ENCODE peak calls at places on chromosomes 13 and 19, in five cellular contexts. One of them, this sample, is unnamed.

GRCh38 chr13:24997367-24997967 is 98.5 kb upstream of the PABPC3 start:
- DNase-seq in PC-3: peak; percentile 64
- DNase-seq in psoas muscle: no peak
- DNase-seq in body of pancreas: no peak
- DNase-seq in neuronal stem cell: no peak
- DNase-seq in this sample: no peak

GRCh38 chr13:76982051-76982450 is 9.8 kb upstream of the CLN5 start:
- DNase-seq in neuronal stem cell: no peak
- DNase-seq in body of pancreas: no peak
- DNase-seq in psoas muscle: no peak
- DNase-seq in PC-3: no peak
- DNase-seq in this sample: no peak

GRCh38 chr13:113186061-113186900 is 22.2 kb downstream of the PCID2 start:
- DNase-seq in PC-3: no peak
- DNase-seq in body of pancreas: no peak
- DNase-seq in neuronal stem cell: no peak
- DNase-seq in psoas muscle: no peak
- DNase-seq in this sample: no peak

GRCh38 chr19:33413426-33413725 is 39.9 kb downstream of the CEBPG start:
- DNase-seq in psoas muscle: no peak
- DNase-seq in body of pancreas: no peak
- DNase-seq in PC-3: no peak
- DNase-seq in neuronal stem cell: no peak
- DNase-seq in this sample: no peak

GRCh38 chr19:40234429-40235237 is 8.1 kb upstream of the CCNP start:
- DNase-seq in neuronal stem cell: no peak
- DNase-seq in body of pancreas: no peak
- DNase-seq in psoas muscle: no peak
- DNase-seq in PC-3: no peak
- DNase-seq in this sample: no peak

GRCh38 chr13:74114202-74114601 is 20.0 kb downstream of the KLF12 start:
- DNase-seq in PC-3: peak; percentile 26
- DNase-seq in psoas muscle: no peak
- DNase-seq in body of pancreas: no peak
- DNase-seq in neuronal stem cell: no peak
- DNase-seq in this sample: no peak

GRCh38 chr13:108786578-108787100 is 157.2 kb downstream of the MYO16 start:
- DNase-seq in psoas muscle: no peak
- DNase-seq in neuronal stem cell: no peak
- DNase-seq in body of pancreas: no peak
- DNase-seq in PC-3: no peak
- DNase-seq in this sample: no peak

GRCh38 chr19:16070366-16070990 is 5.8 kb upstream of the TPM4 start:
- DNase-seq in psoas muscle: peak; percentile 67
- DNase-seq in body of pancreas: peak; percentile 37
- DNase-seq in PC-3: peak; percentile 98
- DNase-seq in neuronal stem cell: no peak
- DNase-seq in this sample: no peak

GRCh38 chr13:39266426-39266825 is 228.2 kb downstream of the NHLRC3 start:
- DNase-seq in body of pancreas: no peak
- DNase-seq in PC-3: peak; percentile 25
- DNase-seq in psoas muscle: no peak
- DNase-seq in neuronal stem cell: no peak
- DNase-seq in this sample: no peak

GRCh38 chr13:26811636-26812035 is 51.0 kb upstream of the GPR12 start:
- DNase-seq in psoas muscle: no peak
- DNase-seq in body of pancreas: no peak
- DNase-seq in neuronal stem cell: no peak
- DNase-seq in PC-3: no peak
- DNase-seq in this sample: no peak

GRCh38 chr19:40347476-40348124 is 597 bp downstream of the C19orf47 start:
- DNase-seq in psoas muscle: no peak
- DNase-seq in PC-3: no peak
- DNase-seq in body of pancreas: no peak
- DNase-seq in neuronal stem cell: no peak
- DNase-seq in this sample: no peak

GRCh38 chr19:53394522-53394973 is 401 bp upstream of the ZNF765 start:
- DNase-seq in PC-3: peak; percentile 63
- DNase-seq in body of pancreas: peak; percentile 50
- DNase-seq in neuronal stem cell: no peak
- DNase-seq in psoas muscle: peak; percentile 75
- DNase-seq in this sample: peak; percentile 52

GRCh38 chr13:21661097-21661496 is 9.8 kb upstream of the FGF9 start:
- DNase-seq in psoas muscle: no peak
- DNase-seq in neuronal stem cell: no peak
- DNase-seq in PC-3: no peak
- DNase-seq in body of pancreas: no peak
- DNase-seq in this sample: no peak

GRCh38 chr19:11338569-11339253 is 746 bp downstream of the RAB3D start:
- DNase-seq in PC-3: peak; percentile 44
- DNase-seq in neuronal stem cell: no peak
- DNase-seq in body of pancreas: no peak
- DNase-seq in psoas muscle: no peak
- DNase-seq in this sample: no peak

GRCh38 chr13:48662226-48662625 is 8.5 kb downstream of the CYSLTR2 start:
- DNase-seq in psoas muscle: no peak
- DNase-seq in PC-3: no peak
- DNase-seq in body of pancreas: no peak
- DNase-seq in neuronal stem cell: no peak
- DNase-seq in this sample: no peak

GRCh38 chr13:84896128-84896527 is 903.1 kb downstream of the SLITRK6 start:
- DNase-seq in psoas muscle: no peak
- DNase-seq in neuronal stem cell: peak; percentile 55
- DNase-seq in body of pancreas: peak; percentile 29
- DNase-seq in PC-3: peak; percentile 63
- DNase-seq in this sample: peak; percentile 55

GRCh38 chr13:106372199-106373160 is 163.0 kb downstream of the EFNB2 start:
- DNase-seq in neuronal stem cell: no peak
- DNase-seq in PC-3: no peak
- DNase-seq in body of pancreas: no peak
- DNase-seq in psoas muscle: no peak
- DNase-seq in this sample: no peak

DNA sequence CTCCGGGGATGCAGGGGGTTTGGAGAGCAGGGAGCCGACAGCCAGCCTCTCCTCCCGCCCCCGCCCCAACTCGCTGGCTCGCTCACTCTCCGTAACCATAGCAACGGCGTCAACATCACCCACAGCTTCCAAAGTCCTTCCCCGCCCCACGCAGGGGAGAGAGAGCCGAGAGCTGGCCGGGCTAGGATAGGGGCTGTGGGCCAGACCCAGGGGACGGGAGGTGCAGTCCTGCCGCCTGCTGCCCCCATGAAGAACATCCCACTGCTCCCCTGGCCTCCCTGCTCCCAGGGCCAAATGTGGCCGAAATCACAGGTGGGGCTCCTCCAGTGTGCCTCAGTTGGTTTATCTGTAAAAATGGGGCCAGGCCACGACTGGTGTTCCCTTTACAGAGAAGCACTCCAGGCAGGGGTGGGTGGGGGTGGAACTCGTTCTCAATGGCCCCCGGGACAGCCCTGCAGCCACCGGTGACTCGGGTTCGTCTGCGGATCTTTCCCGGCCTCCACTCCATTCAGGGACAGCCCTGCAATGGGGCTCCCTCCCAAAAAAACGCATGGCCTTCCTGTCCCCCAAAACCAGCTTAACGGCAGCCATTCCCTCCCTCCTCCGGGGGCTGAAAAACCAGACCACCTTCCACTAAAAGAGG is 3.1 kb downstream of the KLF16 start:
- DNase-seq in body of pancreas: peak; percentile 51
- DNase-seq in psoas muscle: no peak
- DNase-seq in neuronal stem cell: peak; percentile 78
- DNase-seq in PC-3: no peak
- DNase-seq in this sample: peak; percentile 88
- H3K4me3 ChIP-seq in body of pancreas: no peak overlapping the region
- H3K4me3 ChIP-seq in psoas muscle: no peak overlapping the region
- H3K4me3 ChIP-seq in neuronal stem cell: no peak overlapping the region
- H3K4me3 ChIP-seq in PC-3: peak overlapping the region; percentile 94
- H3K4me3 ChIP-seq in this sample: peak overlapping the region; percentile 11

DNA sequence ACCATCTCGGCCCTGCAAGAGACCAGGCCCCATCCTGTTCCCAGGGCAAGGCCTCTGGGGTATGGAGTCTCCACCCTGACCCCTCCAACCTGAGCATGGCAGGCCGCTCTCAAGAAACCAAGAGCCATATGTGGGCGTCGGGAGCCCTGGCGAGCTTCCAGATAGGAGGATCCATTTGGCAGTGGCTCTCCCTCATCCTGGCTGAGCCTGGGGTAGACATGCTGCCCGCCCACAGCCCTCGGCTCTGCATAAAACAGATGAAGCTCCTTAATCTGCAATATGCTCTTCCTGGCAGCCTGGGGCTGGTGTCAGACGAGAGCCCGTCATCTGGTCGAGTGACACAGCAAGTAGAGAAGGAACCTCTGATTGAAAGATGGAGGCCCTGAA is 6.1 kb downstream of the ATP13A1 start:
- DNase-seq in psoas muscle: peak; percentile 25
- DNase-seq in body of pancreas: no peak
- DNase-seq in PC-3: no peak
- DNase-seq in neuronal stem cell: no peak
- DNase-seq in this sample: no peak
- H3K36me3 ChIP-seq in psoas muscle: peaks cover 82% of the 10 kb centered on the region
- H3K36me3 ChIP-seq in body of pancreas: peaks cover 51% of the 10 kb centered on the region
- H3K36me3 ChIP-seq in PC-3: peaks cover 69% of the 10 kb centered on the region
- H3K36me3 ChIP-seq in neuronal stem cell: peaks cover 67% of the 10 kb centered on the region
- H3K36me3 ChIP-seq in this sample: peaks cover 2% of the 10 kb centered on the region

DNA sequence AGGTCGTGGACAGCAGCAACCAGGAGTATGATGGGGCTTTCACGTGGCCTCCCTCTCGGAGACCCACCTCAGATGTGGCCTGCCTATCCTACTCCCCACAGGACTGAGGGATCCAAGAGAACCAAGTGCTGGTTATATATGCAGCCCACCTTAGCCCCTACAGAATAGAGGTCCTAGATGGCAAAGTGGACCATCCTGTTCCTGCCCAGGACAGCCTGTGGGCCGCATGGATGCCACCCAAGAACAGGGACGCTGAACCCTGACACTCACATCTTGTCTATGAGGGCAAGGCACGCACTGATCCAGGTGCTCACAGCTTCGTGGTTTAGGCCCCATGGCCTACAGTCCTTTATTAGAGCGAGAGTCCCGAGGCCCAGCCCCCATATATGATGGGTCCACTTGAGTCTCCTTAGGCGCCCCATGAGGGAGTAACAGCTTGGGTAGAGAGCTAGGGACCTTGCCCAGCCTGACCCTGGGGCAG is 1.5 kb upstream of the SLC27A5 start:
- DNase-seq in psoas muscle: no peak
- DNase-seq in body of pancreas: no peak
- DNase-seq in PC-3: no peak
- DNase-seq in neuronal stem cell: no peak
- DNase-seq in this sample: no peak
- H3K4me3 ChIP-seq in psoas muscle: no peak overlapping the region
- H3K4me3 ChIP-seq in body of pancreas: no peak overlapping the region
- H3K4me3 ChIP-seq in PC-3: no peak overlapping the region
- H3K4me3 ChIP-seq in neuronal stem cell: no peak overlapping the region
- H3K4me3 ChIP-seq in this sample: no peak overlapping the region

GRCh38 chr19:5609881-5610280 is 12.7 kb downstream of the SAFB2 start:
- DNase-seq in psoas muscle: peak; percentile 26
- DNase-seq in PC-3: no peak
- DNase-seq in body of pancreas: no peak
- DNase-seq in neuronal stem cell: no peak
- DNase-seq in this sample: no peak
- H3K36me3 ChIP-seq in psoas muscle: peaks cover 93% of the 10 kb centered on the region
- H3K36me3 ChIP-seq in PC-3: peaks cover 78% of the 10 kb centered on the region
- H3K36me3 ChIP-seq in body of pancreas: peaks cover 52% of the 10 kb centered on the region
- H3K36me3 ChIP-seq in neuronal stem cell: peaks cover 54% of the 10 kb centered on the region
- H3K36me3 ChIP-seq in this sample: peaks cover 2% of the 10 kb centered on the region

GRCh38 chr19:20067898-20068297 is 9.9 kb upstream of the ZNF90 start:
- DNase-seq in PC-3: no peak
- DNase-seq in psoas muscle: no peak
- DNase-seq in body of pancreas: no peak
- DNase-seq in neuronal stem cell: no peak
- DNase-seq in this sample: no peak
- H3K4me3 ChIP-seq in PC-3: no peak overlapping the region
- H3K4me3 ChIP-seq in psoas muscle: no peak overlapping the region
- H3K4me3 ChIP-seq in body of pancreas: no peak overlapping the region
- H3K4me3 ChIP-seq in neuronal stem cell: no peak overlapping the region
- H3K4me3 ChIP-seq in this sample: no peak overlapping the region

GRCh38 chr19:30001301-30001700 is 59.3 kb downstream of the URI1 start:
- DNase-seq in neuronal stem cell: no peak
- DNase-seq in body of pancreas: no peak
- DNase-seq in psoas muscle: no peak
- DNase-seq in PC-3: no peak
- DNase-seq in this sample: no peak
- H3K36me3 ChIP-seq in neuronal stem cell: peaks cover 3% of the 10 kb centered on the region
- H3K36me3 ChIP-seq in body of pancreas: no peaks in the 10 kb centered on the region
- H3K36me3 ChIP-seq in psoas muscle: peaks cover 9% of the 10 kb centered on the region
- H3K36me3 ChIP-seq in PC-3: peaks cover 4% of the 10 kb centered on the region
- H3K36me3 ChIP-seq in this sample: no peaks in the 10 kb centered on the region

DNA sequence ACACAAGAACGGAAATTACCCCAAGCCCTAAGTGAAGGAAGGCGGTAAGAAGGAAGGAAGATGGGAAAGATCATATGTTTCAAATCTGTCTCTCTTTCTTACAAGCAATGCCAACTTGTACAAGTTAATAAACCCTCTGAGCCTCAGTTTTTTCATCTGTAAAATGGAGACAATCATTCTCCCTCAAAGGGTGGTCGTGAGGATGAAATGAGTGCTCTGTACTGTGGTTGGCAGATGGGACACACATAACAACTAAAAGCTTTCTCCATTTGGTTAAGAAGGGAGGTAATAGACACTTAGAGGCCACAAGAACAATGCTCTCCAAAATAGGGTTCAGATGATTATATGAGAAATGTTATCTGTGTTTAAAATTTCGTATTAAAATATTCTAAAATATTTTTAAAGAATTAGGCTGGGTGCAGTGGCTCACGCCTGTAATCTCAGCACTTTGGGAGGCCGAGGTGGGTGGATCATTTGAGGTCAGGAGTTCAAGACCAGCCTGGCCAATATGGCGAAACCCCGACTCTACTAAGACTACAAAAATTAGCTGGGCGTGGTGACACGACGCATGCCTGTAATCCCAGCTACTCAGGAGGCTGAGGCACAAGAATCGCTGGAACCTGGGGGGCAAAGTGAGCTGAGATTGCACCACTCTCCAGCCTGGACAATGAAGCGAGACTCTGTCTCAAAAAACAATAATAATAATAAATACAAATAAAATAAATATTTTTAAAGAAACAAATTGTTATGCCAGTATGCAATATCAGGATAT is 89.7 kb downstream of the STARD13 start:
- DNase-seq in body of pancreas: no peak
- DNase-seq in neuronal stem cell: no peak
- DNase-seq in PC-3: no peak
- DNase-seq in psoas muscle: no peak
- DNase-seq in this sample: no peak
- H3K4me3 ChIP-seq in body of pancreas: no peak overlapping the region
- H3K4me3 ChIP-seq in neuronal stem cell: no peak overlapping the region
- H3K4me3 ChIP-seq in PC-3: no peak overlapping the region
- H3K4me3 ChIP-seq in psoas muscle: no peak overlapping the region
- H3K4me3 ChIP-seq in this sample: no peak overlapping the region

GRCh38 chr13:111280666-111281577 is 39.5 kb upstream of the TEX29 start:
- DNase-seq in body of pancreas: no peak
- DNase-seq in neuronal stem cell: no peak
- DNase-seq in PC-3: no peak
- DNase-seq in psoas muscle: no peak
- DNase-seq in this sample: no peak

GRCh38 chr13:111283457-111283856 is 37.0 kb upstream of the TEX29 start:
- DNase-seq in neuronal stem cell: no peak
- DNase-seq in PC-3: no peak
- DNase-seq in psoas muscle: no peak
- DNase-seq in body of pancreas: no peak
- DNase-seq in this sample: no peak

GRCh38 chr13:111282997-111283396 is 37.4 kb upstream of the TEX29 start:
- DNase-seq in psoas muscle: no peak
- DNase-seq in neuronal stem cell: no peak
- DNase-seq in body of pancreas: no peak
- DNase-seq in PC-3: no peak
- DNase-seq in this sample: no peak

GRCh38 chr13:111281751-111282311 is 38.6 kb upstream of the TEX29 start:
- DNase-seq in psoas muscle: no peak
- DNase-seq in neuronal stem cell: no peak
- DNase-seq in PC-3: no peak
- DNase-seq in body of pancreas: no peak
- DNase-seq in this sample: no peak

GRCh38 chr13:111282425-111282824 is 38.0 kb upstream of the TEX29 start:
- DNase-seq in psoas muscle: no peak
- DNase-seq in PC-3: no peak
- DNase-seq in body of pancreas: no peak
- DNase-seq in neuronal stem cell: no peak
- DNase-seq in this sample: no peak
- H3K36me3 ChIP-seq in psoas muscle: peaks cover 76% of the 10 kb centered on the region
- H3K36me3 ChIP-seq in PC-3: peaks cover 7% of the 10 kb centered on the region
- H3K36me3 ChIP-seq in body of pancreas: peaks cover 20% of the 10 kb centered on the region
- H3K36me3 ChIP-seq in neuronal stem cell: peaks cover 46% of the 10 kb centered on the region
- H3K36me3 ChIP-seq in this sample: peaks cover 2% of the 10 kb centered on the region